ENCODE peak calls at places on chromosome 14, in ten cellular contexts. M is type B pancreatic cell, B is WERI-Rb-1, F is pancreas, Z is A549, D is K562, I is progenitor cell of endocrine pancreas, E is Peyer's patch, W is breast epithelium, L is WTC11. J is an unnamed sample.

GRCh38 chr14:91410781-91411536 is 6.7 kb downstream of the CCDC88C start:
- DNase-seq in M (no peak), B (no peak), F (no peak), Z (no peak), D (no peak), I (no peak), E (no peak), W (peak; percentile 37), L (no peak), J (no peak)

GRCh38 chr14:90661881-90662280 is 154.3 kb downstream of the TTC7B start:
- DNase-seq in M (no peak), B (no peak), F (no peak), Z (no peak), D (no peak), I (no peak), E (no peak), W (no peak), L (no peak), J (no peak)

GRCh38 chr14:98834119-98834518 is 437.9 kb downstream of the BCL11B start:
- DNase-seq in M (no peak), B (no peak), F (no peak), Z (no peak), D (no peak), I (no peak), E (no peak), W (no peak), L (no peak), J (no peak)

GRCh38 chr14:55306938-55307589 is 35.8 kb downstream of the FBXO34 start:
- DNase-seq in M (no peak), B (no peak), F (no peak), Z (no peak), D (no peak), I (no peak), E (no peak), W (no peak), L (no peak), J (no peak)

GRCh38 chr14:72775923-72776554 is 117.9 kb downstream of the DPF3 start:
- DNase-seq in M (peak; percentile 29), B (no peak), F (no peak), Z (no peak), D (no peak), I (no peak), E (no peak), W (no peak), L (no peak), J (no peak)

GRCh38 chr14:79896009-79896408 is 315.3 kb downstream of the DIO2 start:
- DNase-seq in M (no peak), B (no peak), F (no peak), Z (no peak), D (no peak), I (no peak), E (no peak), W (no peak), L (no peak), J (no peak)

GRCh38 chr14:45757655-45758054 is 504.7 kb upstream of the MIS18BP1 start:
- DNase-seq in M (no peak), B (no peak), F (no peak), Z (no peak), D (no peak), I (no peak), E (no peak), W (no peak), L (no peak), J (no peak)

GRCh38 chr14:77470192-77470870 is 12.4 kb downstream of the AHSA1 start:
- DNase-seq in M (no peak), B (no peak), F (no peak), Z (no peak), D (no peak), I (no peak), E (no peak), W (no peak), L (no peak), J (no peak)

GRCh38 chr14:105914738-105915385 is 388.5 kb downstream of the TMEM121 start:
- DNase-seq in M (no peak), B (no peak), F (peak; percentile 36), Z (no peak), D (no peak), I (no peak), E (no peak), W (no peak), L (no peak), J (peak; percentile 26)

GRCh38 chr14:59455411-59455810 is 9.8 kb downstream of the GPR135 start:
- DNase-seq in M (no peak), B (no peak), F (no peak), Z (no peak), D (no peak), I (no peak), E (no peak), W (no peak), L (no peak), J (no peak)

GRCh38 chr14:101560534-101561113 is 671 bp upstream of the DIO3 start:
- DNase-seq in M (no peak), B (no peak), F (no peak), Z (no peak), D (no peak), I (no peak), E (no peak), W (no peak), L (no peak), J (no peak)

GRCh38 chr14:78968249-78968648 is 798.1 kb downstream of the NRXN3 start:
- DNase-seq in M (no peak), B (no peak), F (no peak), Z (no peak), D (no peak), I (no peak), E (no peak), W (no peak), L (no peak), J (no peak)

GRCh38 chr14:23407516-23408306 is at the start of gene MYH6:
- DNase-seq in M (no peak), B (no peak), F (no peak), Z (no peak), D (no peak), I (no peak), E (no peak), W (no peak), L (no peak), J (no peak)

GRCh38 chr14:43949410-43949809 is 557.7 kb downstream of the FSCB start:
- DNase-seq in M (no peak), B (no peak), F (no peak), Z (no peak), D (no peak), I (no peak), E (no peak), W (no peak), L (no peak), J (no peak)

GRCh38 chr14:101643651-101644050 is 82.4 kb downstream of the DIO3 start:
- DNase-seq in M (no peak), B (no peak), F (no peak), Z (no peak), D (no peak), I (no peak), E (no peak), W (no peak), L (no peak), J (no peak)

GRCh38 chr14:61965030-61965745 is 203.0 kb downstream of the SNAPC1 start:
- DNase-seq in M (no peak), B (no peak), F (no peak), Z (no peak), D (no peak), I (no peak), E (no peak), W (no peak), L (no peak), J (no peak)

GRCh38 chr14:67674139-67674479 is 323 bp downstream of the VTI1B start:
- DNase-seq in M (peak; percentile 83), B (peak; percentile 87), F (peak; percentile 87), Z (peak; percentile 80), D (peak; percentile 73), I (peak; percentile 65), E (peak; percentile 64), W (peak; percentile 68), L (peak; percentile 81), J (peak; percentile 66)

DNA sequence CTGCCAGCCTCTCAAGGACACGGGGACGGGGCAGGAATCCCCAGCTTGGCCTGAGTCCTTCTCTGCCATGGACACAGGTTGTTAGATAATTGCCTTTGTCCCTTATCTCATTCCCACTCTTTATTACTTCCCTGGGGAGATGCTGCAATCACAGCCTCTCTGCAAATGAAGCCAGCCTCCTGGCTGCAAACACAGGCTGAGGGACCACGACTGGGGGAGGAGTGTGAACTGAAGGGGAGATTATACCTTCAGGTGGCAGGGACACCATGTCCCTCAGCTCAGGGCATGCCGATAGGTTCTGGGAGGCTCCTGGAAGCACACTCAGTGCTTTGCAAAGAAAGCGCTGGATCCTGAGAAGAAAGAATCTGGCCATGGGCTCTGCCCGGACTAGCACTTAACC is 16.1 kb upstream of the CHGA start:
- DNase-seq in M (no peak), B (no peak), F (no peak), Z (no peak), D (no peak), I (no peak), E (no peak), W (no peak), L (no peak), J (no peak)
- TF ChIP-seq CTCF in M (no peak), B (no peak), F (no peak), Z (no peak), D (no peak), I (no peak), E (no peak), W (no peak), L (no peak), J (no peak)

GRCh38 chr14:70045715-70046535 is 142.8 kb downstream of the SLC8A3 start:
- DNase-seq in M (peak; percentile 81), B (peak; percentile 82), F (peak; percentile 94), Z (peak; percentile 71), D (peak; percentile 41), I (peak; percentile 61), E (no peak), W (peak; percentile 74), L (peak; percentile 81), J (no peak)
- TF ChIP-seq CTCF in M (peak; percentile 87), B (peak; percentile 97), F (peak; percentile 77), Z (peak; percentile 74), D (peak; percentile 62), I (peak; percentile 92), E (peak; percentile 83), W (peak; percentile 57), L (peak; percentile 61), J (peak; percentile 23)

DNA sequence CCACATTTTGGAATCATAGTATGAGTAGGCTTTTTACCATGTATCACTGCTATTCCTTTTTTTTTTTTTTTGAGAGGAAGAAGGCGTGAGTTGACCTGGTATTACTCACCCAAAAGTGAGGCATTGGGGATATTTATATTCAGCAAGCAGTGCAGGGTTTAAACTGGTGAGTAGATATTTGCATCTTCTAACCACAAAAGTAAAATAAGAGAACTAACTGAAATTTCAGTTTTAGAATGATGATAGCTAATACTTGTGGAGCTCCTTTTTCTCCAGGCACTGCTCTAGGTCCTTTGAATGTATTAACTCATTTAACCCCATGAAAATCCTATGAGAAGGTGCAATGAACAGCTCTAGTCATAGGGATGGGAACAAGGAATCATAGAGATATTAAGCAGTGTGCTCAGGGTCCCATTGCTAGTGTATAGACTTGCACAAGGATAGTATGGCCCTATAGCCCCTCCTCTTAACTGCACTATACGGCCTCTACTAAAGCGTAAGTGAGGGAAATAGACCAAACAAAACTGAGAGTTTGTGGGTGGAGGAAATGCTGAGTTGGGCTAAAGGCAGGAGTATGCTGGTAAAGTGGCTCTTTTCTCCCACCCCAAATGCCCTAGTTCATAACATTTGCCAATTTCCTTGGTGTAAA is 104.3 kb upstream of the MAX start:
- DNase-seq in M (no peak), B (no peak), F (no peak), Z (no peak), D (no peak), I (no peak), E (no peak), W (no peak), L (no peak), J (no peak)
- TF ChIP-seq CTCF in M (no peak), B (no peak), F (no peak), Z (no peak), D (no peak), I (no peak), E (no peak), W (no peak), L (no peak), J (no peak)

GRCh38 chr14:104137297-104138097 is 890 bp upstream of the KIF26A start:
- DNase-seq in M (peak; percentile 88), B (peak; percentile 73), F (peak; percentile 86), Z (peak; percentile 76), D (peak; percentile 32), I (peak; percentile 76), E (peak; percentile 26), W (peak; percentile 67), L (peak; percentile 79), J (no peak)
- TF ChIP-seq CTCF in M (peak; percentile 96), B (peak; percentile 81), F (peak; percentile 93), Z (peak; percentile 90), D (peak; percentile 48), I (peak; percentile 92), E (peak; percentile 91), W (peak; percentile 47), L (peak; percentile 82), J (peak; percentile 73)

J was measured in CD14-positive monocyte.